ENCODE peak calls at places on chromosomes 16 and 17, in seven cellular contexts. A, Z, Q, N, X, K and B are unnamed samples.

GRCh38 chr16:75792781-75793180 is 66.5 kb upstream of the CPHXL start:
- DNase-seq in A (no peak), Z (no peak), Q (no peak), N (no peak), X (no peak), K (no peak), B (no peak)

GRCh38 chr17:65163990-65164495 is 26.9 kb downstream of the RGS9 start:
- DNase-seq in A (no peak), Z (peak), Q (peak), N (peak), X (no peak), K (no peak), B (no peak)

GRCh38 chr16:30896203-30896889 is at the start of gene CTF1:
- DNase-seq in A (no peak), Z (peak), Q (peak), N (no peak), X (peak), K (peak), B (peak)

GRCh38 chr17:39782481-39782880 is 44.7 kb downstream of the GRB7 start:
- DNase-seq in A (no peak), Z (no peak), Q (no peak), N (peak), X (no peak), K (no peak), B (no peak)

GRCh38 chr16:65061935-65062334 is 59.9 kb downstream of the CDH11 start:
- DNase-seq in A (no peak), Z (no peak), Q (no peak), N (no peak), X (no peak), K (no peak), B (no peak)

GRCh38 chr16:29318037-29318436 is 88.5 kb downstream of the NPIPB11 start:
- DNase-seq in A (no peak), Z (no peak), Q (no peak), N (peak), X (no peak), K (no peak), B (peak)

GRCh38 chr17:68937890-68938514 is 17.2 kb downstream of the ABCA8 start:
- DNase-seq in A (no peak), Z (no peak), Q (no peak), N (no peak), X (no peak), K (no peak), B (no peak)

GRCh38 chr16:24035127-24035842 is 199.5 kb downstream of the PRKCB start:
- DNase-seq in A (no peak), Z (no peak), Q (no peak), N (no peak), X (no peak), K (no peak), B (no peak)

GRCh38 chr16:49620158-49620867 is 235.6 kb downstream of the ZNF423 start:
- DNase-seq in A (no peak), Z (peak), Q (peak), N (peak), X (peak), K (peak), B (peak)

GRCh38 chr17:16339959-16340358 is 13.3 kb downstream of the CENPV start:
- DNase-seq in A (no peak), Z (no peak), Q (no peak), N (no peak), X (no peak), K (no peak), B (no peak)

GRCh38 chr16:71882505-71883192 is 1.3 kb downstream of the ZNF821 start:
- DNase-seq in A (no peak), Z (peak), Q (peak), N (peak), X (peak), K (peak), B (peak)

GRCh38 chr16:72995151-72995881 is 52.6 kb downstream of the ZFHX3 start:
- DNase-seq in A (no peak), Z (no peak), Q (no peak), N (peak), X (no peak), K (no peak), B (no peak)

GRCh38 chr17:6639651-6640535 is 618 bp downstream of the KIAA0753 start:
- DNase-seq in A (no peak), Z (no peak), Q (no peak), N (peak), X (peak), K (peak), B (peak)

GRCh38 chr17:9635340-9635739 is 10.0 kb upstream of the USP43 start:
- DNase-seq in A (no peak), Z (no peak), Q (no peak), N (no peak), X (no peak), K (no peak), B (no peak)

GRCh38 chr16:78092755-78093154 is 6.7 kb upstream of the WWOX start:
- DNase-seq in A (no peak), Z (no peak), Q (no peak), N (no peak), X (no peak), K (no peak), B (no peak)

GRCh38 chr17:82226809-82227628 is 1.8 kb upstream of the SLC16A3 start:
- DNase-seq in A (no peak), Z (no peak), Q (no peak), N (no peak), X (peak), K (peak), B (no peak)

GRCh38 chr17:2335726-2336214 is 487 bp downstream of the TSR1 start:
- DNase-seq in A (no peak), Z (no peak), Q (no peak), N (peak), X (peak), K (no peak), B (peak)

GRCh38 chr16:49544828-49545227 is 171.2 kb downstream of the C16orf78 start:
- DNase-seq in A (no peak), Z (no peak), Q (no peak), N (no peak), X (no peak), K (no peak), B (no peak)

GRCh38 chr16:57283956-57284205 is 591 bp downstream of the PLLP start:
- DNase-seq in A (no peak), Z (no peak), Q (no peak), N (no peak), X (no peak), K (no peak), B (no peak)

GRCh38 chr16:50998411-50998810 is 152.7 kb downstream of the SALL1 start:
- DNase-seq in A (no peak), Z (no peak), Q (no peak), N (no peak), X (no peak), K (no peak), B (no peak)

GRCh38 chr17:6660765-6661463 is 9.4 kb downstream of the C17orf100 start:
- DNase-seq in A (no peak), Z (no peak), Q (no peak), N (peak), X (no peak), K (no peak), B (no peak)

GRCh38 chr17:32988481-32989101 is 3.1 kb upstream of the SPACA3 start:
- DNase-seq in A (no peak), Z (no peak), Q (no peak), N (no peak), X (no peak), K (no peak), B (no peak)

GRCh38 chr17:79851461-79851817 is 12.2 kb upstream of the CBX4 start:
- DNase-seq in A (no peak), Z (peak), Q (peak), N (no peak), X (no peak), K (no peak), B (no peak)

DNA sequence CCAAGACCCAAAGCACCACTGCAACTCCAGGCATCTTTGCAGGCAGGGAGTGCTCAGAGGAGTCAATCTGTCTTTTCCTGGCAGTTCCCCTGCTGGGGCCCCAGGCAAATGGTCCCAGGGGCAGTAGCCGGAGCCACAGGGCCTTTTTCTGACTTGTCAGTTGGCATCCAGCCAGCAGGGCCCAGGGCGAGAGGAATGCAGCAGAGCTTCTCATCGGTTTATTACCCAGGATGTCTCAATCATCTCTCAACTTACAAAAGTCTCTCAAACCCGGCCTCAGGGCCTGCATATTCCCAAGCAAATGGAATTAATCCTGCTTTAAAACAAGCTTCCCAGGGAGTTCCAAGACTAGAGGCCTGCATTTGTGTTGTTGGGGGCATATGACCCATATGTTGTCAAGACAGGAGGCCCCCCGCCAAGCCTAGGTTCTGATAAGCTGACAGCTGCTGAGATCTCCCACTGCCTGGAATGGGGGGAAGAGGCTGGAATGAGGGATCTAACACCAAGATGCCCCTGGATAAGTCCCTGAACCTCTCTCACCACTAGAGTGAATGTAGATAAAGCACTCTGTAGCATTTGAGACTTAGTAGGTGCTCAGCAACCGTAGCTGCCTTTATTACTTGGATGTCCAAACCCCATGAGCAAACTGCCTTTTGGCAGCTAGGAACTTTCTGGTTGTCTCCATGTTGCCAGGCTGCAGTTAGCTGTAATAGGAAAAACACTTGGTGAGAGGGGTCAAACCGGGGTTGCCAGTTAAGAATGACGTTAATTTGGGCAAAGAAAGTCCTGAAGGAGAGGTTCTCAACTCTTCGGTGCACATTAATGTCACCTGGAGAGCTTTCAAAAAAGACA is 4.6 kb upstream of the RASL10B start:
- DNase-seq in A (no peak), Z (no peak), Q (no peak), N (peak), X (no peak), K (peak), B (peak)
- H3K4me3 ChIP-seq in A (no peak), Z (no peak), Q (no peak), N (no peak), X (no peak), K (no peak), B (no peak)

GRCh38 chr16:81448154-81449131 is 3.8 kb downstream of the CMIP start:
- DNase-seq in A (no peak), Z (no peak), Q (peak), N (peak), X (no peak), K (no peak), B (no peak)
- TF ChIP-seq POLR2A in A (peak), Z (no peak), Q (no peak), N (no peak), X (no peak), K (peak), B (no peak)

DNA sequence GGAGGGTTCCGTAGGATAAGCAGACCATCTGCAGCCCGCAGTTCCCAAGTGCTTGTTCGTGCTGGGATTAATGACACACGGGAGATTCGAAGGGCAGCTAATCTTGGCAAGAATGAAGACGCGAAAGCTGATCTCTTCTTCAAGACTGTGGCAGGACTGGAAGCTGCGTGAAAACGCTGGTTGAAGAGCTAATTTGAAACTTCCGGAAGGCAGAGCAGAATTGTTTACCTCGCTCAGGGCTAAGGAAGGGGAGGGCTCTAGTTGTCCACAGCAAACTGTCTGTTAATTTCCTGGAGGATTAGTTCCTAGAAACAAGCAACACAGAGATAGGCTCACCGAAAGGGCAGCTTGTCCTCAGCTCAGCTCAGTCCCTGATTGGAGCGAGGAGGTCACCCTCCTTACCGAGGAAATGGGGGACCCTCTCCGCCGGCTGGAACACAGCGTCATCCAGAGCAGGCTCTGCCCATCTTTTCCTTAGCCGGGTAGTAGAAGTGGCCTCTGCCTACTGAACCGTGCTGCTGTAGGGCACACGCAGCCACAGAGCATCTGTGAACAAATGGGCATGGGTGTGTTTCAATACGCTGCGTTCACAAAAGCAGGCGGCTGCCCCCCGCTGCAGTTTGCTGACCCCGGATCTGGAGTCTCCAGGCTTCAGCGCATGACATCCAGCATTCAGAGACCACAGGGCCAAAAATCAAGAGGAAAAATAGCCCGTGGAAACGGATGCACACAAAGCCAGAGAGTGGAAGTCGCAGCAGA is 16.7 kb upstream of the BAIAP2 start:
- DNase-seq in A (no peak), Z (no peak), Q (no peak), N (peak), X (peak), K (no peak), B (no peak)
- H3K4me3 ChIP-seq in A (peak), Z (no peak), Q (peak), N (peak), X (peak), K (no peak), B (peak)

GRCh38 chr16:4350365-4350786 is 745 bp downstream of the PAM16 start:
- DNase-seq in A (no peak), Z (no peak), Q (no peak), N (no peak), X (no peak), K (no peak), B (no peak)

GRCh38 chr16:4349332-4349731 is 1.8 kb downstream of the PAM16 start:
- DNase-seq in A (no peak), Z (no peak), Q (no peak), N (no peak), X (no peak), K (no peak), B (no peak)

GRCh38 chr16:4351880-4352279 is 759 bp upstream of the PAM16 start:
- DNase-seq in A (no peak), Z (no peak), Q (no peak), N (no peak), X (peak), K (no peak), B (no peak)

GRCh38 chr16:4352843-4353242 is 1.7 kb upstream of the PAM16 start:
- DNase-seq in A (no peak), Z (no peak), Q (no peak), N (no peak), X (no peak), K (no peak), B (no peak)

GRCh38 chr16:4350787-4351659 is at the start of gene PAM16:
- DNase-seq in A (peak), Z (peak), Q (peak), N (peak), X (peak), K (peak), B (peak)
- TF ChIP-seq POLR2A in A (peak), Z (peak), Q (no peak), N (peak), X (no peak), K (peak), B (peak)

GRCh38 chr16:68491576-68491950 is 43.3 kb upstream of the SMPD3 start:
- DNase-seq in A (no peak), Z (no peak), Q (no peak), N (no peak), X (no peak), K (no peak), B (no peak)
- H3K4me3 ChIP-seq in A (no peak), Z (no peak), Q (no peak), N (no peak), X (no peak), K (no peak), B (no peak)

DNA sequence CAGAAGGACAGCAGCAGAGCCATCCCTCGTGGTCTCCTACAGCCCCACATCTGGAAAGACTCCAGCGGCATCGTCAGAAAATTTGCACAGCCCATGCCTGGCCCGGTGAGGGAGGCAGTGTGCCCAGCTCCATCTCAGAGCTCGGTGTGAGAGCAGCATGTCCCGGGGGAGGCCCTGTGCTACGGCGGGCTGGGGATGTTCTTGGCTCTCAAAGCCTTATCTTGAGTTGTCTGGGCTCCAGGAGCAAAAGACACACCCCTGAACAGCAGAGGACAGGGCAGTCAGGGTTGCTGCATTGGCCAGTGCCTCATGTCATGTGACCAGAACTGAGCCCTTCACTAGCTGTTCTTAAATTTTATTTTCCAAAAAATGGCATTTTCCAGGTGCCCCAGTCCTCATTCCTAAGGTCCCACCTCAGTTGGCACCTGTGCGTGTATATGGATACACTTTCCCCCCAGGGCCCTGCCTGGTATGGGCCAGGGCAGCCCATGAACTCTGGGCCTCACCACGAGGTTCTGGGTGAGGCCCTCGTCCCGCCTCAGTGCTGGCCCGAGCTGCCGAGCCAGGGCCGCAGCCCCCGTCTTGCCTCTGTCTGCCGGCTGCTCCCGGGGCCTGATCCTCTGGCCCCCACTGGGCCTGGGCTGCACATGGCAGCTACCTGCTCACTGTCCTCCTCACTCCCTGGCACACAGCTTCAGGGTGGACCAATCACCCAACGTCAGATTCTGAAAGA is 3.0 kb downstream of the NUDT16L1 start:
- DNase-seq in A (no peak), Z (no peak), Q (no peak), N (peak), X (peak), K (peak), B (peak)
- TF ChIP-seq POLR2A in A (no peak), Z (no peak), Q (no peak), N (no peak), X (no peak), K (peak), B (no peak)

GRCh38 chr17:58344791-58345157 is 7.2 kb downstream of the SUPT4H1 start:
- DNase-seq in A (no peak), Z (no peak), Q (no peak), N (peak), X (no peak), K (no peak), B (no peak)
- H3K4me3 ChIP-seq in A (peak), Z (no peak), Q (peak), N (peak), X (no peak), K (no peak), B (no peak)

GRCh38 chr16:27822529-27823437 is 240.7 kb downstream of the GSG1L start:
- DNase-seq in A (no peak), Z (no peak), Q (peak), N (no peak), X (peak), K (no peak), B (no peak)

GRCh38 chr16:27819356-27819755 is 244.2 kb downstream of the GSG1L start:
- DNase-seq in A (no peak), Z (no peak), Q (no peak), N (no peak), X (peak), K (no peak), B (no peak)

GRCh38 chr16:27818231-27818630 is 245.3 kb downstream of the GSG1L start:
- DNase-seq in A (no peak), Z (no peak), Q (no peak), N (no peak), X (peak), K (no peak), B (no peak)

GRCh38 chr16:27820646-27821345 is 242.7 kb downstream of the GSG1L start:
- DNase-seq in A (no peak), Z (no peak), Q (no peak), N (no peak), X (peak), K (no peak), B (no peak)

DNA sequence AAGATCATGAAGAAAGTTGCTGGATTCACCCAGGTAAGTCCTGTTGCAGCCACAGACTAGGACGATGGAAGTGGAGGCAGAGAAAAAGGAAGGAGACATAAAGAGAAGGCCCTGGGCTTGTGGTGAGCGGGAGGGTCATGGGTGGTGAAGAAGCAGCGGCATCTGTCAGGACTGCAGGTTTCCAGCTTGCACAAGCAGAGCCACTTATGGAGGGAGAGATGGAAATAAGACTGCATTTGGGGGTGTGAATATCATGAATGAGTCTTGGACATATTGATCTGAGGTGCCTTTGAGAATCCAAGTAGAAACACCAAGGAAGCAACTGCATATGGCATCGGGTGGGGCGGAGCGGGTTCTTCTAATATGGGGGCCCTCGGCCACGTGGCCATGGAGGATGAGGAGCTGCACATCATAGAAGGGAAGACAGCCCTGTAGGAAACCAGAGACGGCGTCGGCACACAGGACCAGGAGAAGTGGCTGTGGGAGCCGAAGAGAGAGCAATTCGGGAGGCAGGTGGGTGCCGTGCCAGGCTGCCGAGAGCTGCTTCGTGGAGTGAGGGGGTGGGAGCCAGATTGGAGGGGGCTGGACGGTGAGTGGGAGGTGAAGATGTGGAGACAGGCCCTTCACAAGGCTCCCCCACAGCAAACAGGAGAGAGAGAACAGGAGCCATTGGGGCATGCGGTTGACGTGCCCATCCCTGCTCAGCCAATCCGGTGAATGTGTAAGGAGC is 243.5 kb downstream of the GSG1L start:
- DNase-seq in A (no peak), Z (no peak), Q (no peak), N (no peak), X (peak), K (no peak), B (no peak)
- TF ChIP-seq POLR2A in A (no peak), Z (no peak), Q (no peak), N (no peak), X (no peak), K (no peak), B (no peak)